ENCODE peak calls at places on chromosome 12, in eight cellular contexts. One of them, this sample, is unnamed.

GRCh38 chr12:101670007-101670671 is 27.3 kb upstream of the CHPT1 start:
- DNase-seq in RWPE1: no peak
- DNase-seq in iPS-NIHi11: peak
- DNase-seq in tibial artery: peak
- DNase-seq in heart left ventricle: no peak
- DNase-seq in ACHN: peak
- DNase-seq in iris pigment epithelial cell: peak
- DNase-seq in astrocyte of the cerebellum: peak
- DNase-seq in this sample: peak

GRCh38 chr12:125203145-125203765 is 138.0 kb downstream of the AACS start:
- DNase-seq in ACHN: peak
- DNase-seq in tibial artery: no peak
- DNase-seq in heart left ventricle: no peak
- DNase-seq in iPS-NIHi11: no peak
- DNase-seq in iris pigment epithelial cell: no peak
- DNase-seq in RWPE1: peak
- DNase-seq in astrocyte of the cerebellum: no peak
- DNase-seq in this sample: peak

GRCh38 chr12:109881752-109882151 is 1.4 kb upstream of the GLTP start:
- DNase-seq in iPS-NIHi11: no peak
- DNase-seq in iris pigment epithelial cell: no peak
- DNase-seq in ACHN: no peak
- DNase-seq in heart left ventricle: no peak
- DNase-seq in astrocyte of the cerebellum: no peak
- DNase-seq in RWPE1: no peak
- DNase-seq in tibial artery: no peak
- DNase-seq in this sample: no peak

GRCh38 chr12:98593351-98594049 is at the start of gene SLC25A3:
- DNase-seq in ACHN: peak
- DNase-seq in astrocyte of the cerebellum: peak
- DNase-seq in iris pigment epithelial cell: peak
- DNase-seq in heart left ventricle: peak
- DNase-seq in RWPE1: peak
- DNase-seq in iPS-NIHi11: peak
- DNase-seq in tibial artery: peak
- DNase-seq in this sample: peak

GRCh38 chr12:65492997-65493892 is 214.8 kb downstream of the MSRB3 start:
- DNase-seq in astrocyte of the cerebellum: no peak
- DNase-seq in heart left ventricle: no peak
- DNase-seq in ACHN: no peak
- DNase-seq in iPS-NIHi11: no peak
- DNase-seq in iris pigment epithelial cell: peak
- DNase-seq in tibial artery: no peak
- DNase-seq in RWPE1: no peak
- DNase-seq in this sample: no peak

GRCh38 chr12:7060353-7060954 is at the start of gene C1S:
- DNase-seq in ACHN: peak
- DNase-seq in astrocyte of the cerebellum: peak
- DNase-seq in heart left ventricle: peak
- DNase-seq in tibial artery: peak
- DNase-seq in RWPE1: peak
- DNase-seq in iPS-NIHi11: peak
- DNase-seq in iris pigment epithelial cell: peak
- DNase-seq in this sample: peak

GRCh38 chr12:63985945-63986344 is 141.4 kb downstream of the SRGAP1 start:
- DNase-seq in tibial artery: no peak
- DNase-seq in RWPE1: no peak
- DNase-seq in iris pigment epithelial cell: no peak
- DNase-seq in astrocyte of the cerebellum: no peak
- DNase-seq in heart left ventricle: no peak
- DNase-seq in ACHN: no peak
- DNase-seq in iPS-NIHi11: no peak
- DNase-seq in this sample: no peak

GRCh38 chr12:57175428-57176138 is 28.2 kb upstream of the LRP1-AS start:
- DNase-seq in heart left ventricle: peak
- DNase-seq in RWPE1: peak
- DNase-seq in ACHN: peak
- DNase-seq in tibial artery: peak
- DNase-seq in iPS-NIHi11: peak
- DNase-seq in astrocyte of the cerebellum: peak
- DNase-seq in iris pigment epithelial cell: peak
- DNase-seq in this sample: peak

GRCh38 chr12:89327477-89328094 is 24.7 kb downstream of the DUSP6 start:
- DNase-seq in tibial artery: no peak
- DNase-seq in ACHN: no peak
- DNase-seq in RWPE1: no peak
- DNase-seq in iPS-NIHi11: no peak
- DNase-seq in astrocyte of the cerebellum: no peak
- DNase-seq in heart left ventricle: no peak
- DNase-seq in iris pigment epithelial cell: no peak
- DNase-seq in this sample: no peak

GRCh38 chr12:86623267-86623666 is 367.1 kb upstream of the MGAT4C start:
- DNase-seq in tibial artery: no peak
- DNase-seq in astrocyte of the cerebellum: no peak
- DNase-seq in iPS-NIHi11: no peak
- DNase-seq in heart left ventricle: no peak
- DNase-seq in ACHN: peak
- DNase-seq in iris pigment epithelial cell: no peak
- DNase-seq in RWPE1: no peak
- DNase-seq in this sample: no peak

GRCh38 chr12:67981236-67982164 is 7.7 kb upstream of the IFNG-AS1 start:
- DNase-seq in tibial artery: no peak
- DNase-seq in iris pigment epithelial cell: peak
- DNase-seq in ACHN: peak
- DNase-seq in iPS-NIHi11: no peak
- DNase-seq in heart left ventricle: no peak
- DNase-seq in RWPE1: peak
- DNase-seq in astrocyte of the cerebellum: peak
- DNase-seq in this sample: no peak

GRCh38 chr12:1807107-1807478 is 13.3 kb upstream of the LRTM2 start:
- DNase-seq in ACHN: no peak
- DNase-seq in astrocyte of the cerebellum: no peak
- DNase-seq in heart left ventricle: no peak
- DNase-seq in tibial artery: no peak
- DNase-seq in RWPE1: no peak
- DNase-seq in iPS-NIHi11: no peak
- DNase-seq in iris pigment epithelial cell: no peak
- DNase-seq in this sample: no peak

GRCh38 chr12:125552223-125552747 is 487.1 kb downstream of the AACS start:
- DNase-seq in iris pigment epithelial cell: no peak
- DNase-seq in ACHN: no peak
- DNase-seq in RWPE1: no peak
- DNase-seq in heart left ventricle: no peak
- DNase-seq in iPS-NIHi11: no peak
- DNase-seq in tibial artery: no peak
- DNase-seq in astrocyte of the cerebellum: no peak
- DNase-seq in this sample: no peak

GRCh38 chr12:95790912-95791849 is 617 bp upstream of the NTN4 start:
- DNase-seq in heart left ventricle: peak
- DNase-seq in tibial artery: no peak
- DNase-seq in RWPE1: peak
- DNase-seq in iris pigment epithelial cell: no peak
- DNase-seq in ACHN: peak
- DNase-seq in iPS-NIHi11: no peak
- DNase-seq in astrocyte of the cerebellum: no peak
- DNase-seq in this sample: no peak

GRCh38 chr12:89575405-89575804 is 49.6 kb upstream of the POC1B start:
- DNase-seq in tibial artery: no peak
- DNase-seq in iPS-NIHi11: no peak
- DNase-seq in iris pigment epithelial cell: peak
- DNase-seq in heart left ventricle: no peak
- DNase-seq in astrocyte of the cerebellum: no peak
- DNase-seq in ACHN: no peak
- DNase-seq in RWPE1: no peak
- DNase-seq in this sample: no peak

GRCh38 chr12:120000556-120000955 is 11.5 kb downstream of the BICDL1 start:
- DNase-seq in ACHN: no peak
- DNase-seq in astrocyte of the cerebellum: no peak
- DNase-seq in heart left ventricle: no peak
- DNase-seq in iris pigment epithelial cell: no peak
- DNase-seq in RWPE1: no peak
- DNase-seq in iPS-NIHi11: no peak
- DNase-seq in tibial artery: no peak
- DNase-seq in this sample: no peak

GRCh38 chr12:51186465-51186864 is 13.5 kb upstream of the TFCP2 start:
- DNase-seq in heart left ventricle: no peak
- DNase-seq in RWPE1: no peak
- DNase-seq in iris pigment epithelial cell: no peak
- DNase-seq in tibial artery: no peak
- DNase-seq in astrocyte of the cerebellum: no peak
- DNase-seq in iPS-NIHi11: no peak
- DNase-seq in ACHN: no peak
- DNase-seq in this sample: no peak